ENCODE peak calls at places on chromosome 9, in five cellular contexts. O is A673; J is endodermal cell; P is aorta; K is CD4-positive, alpha-beta memory T cell. V is an unnamed sample.

GRCh38 chr9:38278457-38278856 is 114.0 kb upstream of the ALDH1B1 start:
- DNase-seq in O (no peak), J (no peak), P (no peak), K (no peak), V (no peak)

GRCh38 chr9:105138306-105138801 is 106.1 kb upstream of the SLC44A1 start:
- DNase-seq in O (no peak), J (peak; percentile 87), P (peak; percentile 58), K (no peak), V (no peak)

GRCh38 chr9:129121483-129121882 is 10.3 kb downstream of the PTPA start:
- DNase-seq in O (peak; percentile 40), J (no peak), P (no peak), K (no peak), V (no peak)

GRCh38 chr9:137231313-137232039 is 775 bp downstream of the SLC34A3 start:
- DNase-seq in O (no peak), J (no peak), P (no peak), K (no peak), V (no peak)

GRCh38 chr9:126532019-126532462 is 81.7 kb upstream of the LMX1B start:
- DNase-seq in O (no peak), J (no peak), P (no peak), K (no peak), V (no peak)

GRCh38 chr9:89342948-89343347 is 24.6 kb downstream of the SECISBP2 start:
- DNase-seq in O (no peak), J (no peak), P (no peak), K (no peak), V (no peak)

GRCh38 chr9:129403743-129404620 is 216.9 kb downstream of the C9orf50 start:
- DNase-seq in O (no peak), J (no peak), P (peak; percentile 42), K (no peak), V (no peak)

GRCh38 chr9:20636883-20637440 is 14.7 kb upstream of the MLLT3 start:
- DNase-seq in O (peak; percentile 92), J (peak; percentile 62), P (no peak), K (no peak), V (no peak)

GRCh38 chr9:90915693-90916092 is 114.1 kb downstream of the SYK start:
- DNase-seq in O (peak; percentile 41), J (peak; percentile 84), P (no peak), K (no peak), V (no peak)

GRCh38 chr9:137029058-137029922 is 1.3 kb upstream of the ABCA2 start:
- DNase-seq in O (peak; percentile 56), J (peak; percentile 96), P (peak; percentile 89), K (peak; percentile 58), V (peak; percentile 68)

GRCh38 chr9:77793909-77794308 is 145.8 kb upstream of the GNA14 start:
- DNase-seq in O (peak; percentile 74), J (no peak), P (no peak), K (no peak), V (no peak)

GRCh38 chr9:16515879-16516289 is 354.6 kb downstream of the BNC2 start:
- DNase-seq in O (peak; percentile 1), J (peak; percentile 85), P (no peak), K (no peak), V (no peak)

GRCh38 chr9:96596601-96597111 is 23.0 kb downstream of the CDC14B start:
- DNase-seq in O (no peak), J (no peak), P (no peak), K (no peak), V (no peak)

GRCh38 chr9:98132806-98133631 is 14.0 kb upstream of the TRIM14 start:
- DNase-seq in O (peak; percentile 72), J (peak; percentile 45), P (no peak), K (no peak), V (no peak)

GRCh38 chr9:110538169-110538568 is 41.4 kb downstream of the SVEP1 start:
- DNase-seq in O (no peak), J (no peak), P (no peak), K (no peak), V (no peak)
- H3K9me3 ChIP-seq in O (no peaks in the 10 kb centered on the region), J (no peaks in the 10 kb centered on the region), P (no peaks in the 10 kb centered on the region), K (no peaks in the 10 kb centered on the region), V (no peaks in the 10 kb centered on the region)

GRCh38 chr9:10612649-10613398 is at the start of gene PTPRD:
- DNase-seq in O (peak; percentile 67), J (peak; percentile 89), P (no peak), K (no peak), V (no peak)
- H3K4me3 ChIP-seq in O (peak within 1 kb of the TSS; percentile 54), J (peak within 1 kb of the TSS; percentile 83), P (peak within 1 kb of the TSS; percentile 56), K (no peak within 1 kb of the TSS), V (peak within 1 kb of the TSS; percentile 36)

GRCh38 chr9:135840539-135840938 is 66.8 kb downstream of the CAMSAP1 start:
- DNase-seq in O (no peak), J (no peak), P (no peak), K (no peak), V (no peak)

GRCh38 chr9:135835131-135835530 is 72.2 kb downstream of the CAMSAP1 start:
- DNase-seq in O (no peak), J (no peak), P (no peak), K (no peak), V (no peak)

GRCh38 chr9:135839516-135839915 is 67.8 kb downstream of the CAMSAP1 start:
- DNase-seq in O (no peak), J (no peak), P (no peak), K (no peak), V (no peak)

DNA sequence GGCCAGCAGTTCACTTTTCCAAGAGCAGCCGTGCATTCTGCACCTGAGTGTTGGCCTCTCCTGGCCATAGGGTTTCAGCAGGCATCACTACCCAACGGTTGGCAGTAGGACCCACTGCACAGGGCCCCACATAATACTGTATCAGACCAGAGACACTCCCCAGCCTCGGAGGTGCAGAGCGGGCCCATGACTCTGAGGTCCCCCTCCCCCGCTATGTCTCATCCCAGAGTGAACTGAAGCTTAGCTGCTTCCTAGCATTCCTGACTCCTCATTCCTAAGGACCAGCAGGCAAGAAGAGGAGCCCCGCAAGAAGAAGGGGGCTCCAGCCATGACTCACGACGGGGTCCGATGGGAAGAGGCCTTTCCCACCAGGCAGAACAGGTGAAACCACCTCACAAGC is 67.2 kb downstream of the CAMSAP1 start:
- DNase-seq in O (no peak), J (no peak), P (no peak), K (no peak), V (no peak)
- H3K27ac ChIP-seq in O (no peak overlapping the region), J (no peak overlapping the region), P (no peak overlapping the region), K (no peak overlapping the region), V (no peak overlapping the region)

DNA sequence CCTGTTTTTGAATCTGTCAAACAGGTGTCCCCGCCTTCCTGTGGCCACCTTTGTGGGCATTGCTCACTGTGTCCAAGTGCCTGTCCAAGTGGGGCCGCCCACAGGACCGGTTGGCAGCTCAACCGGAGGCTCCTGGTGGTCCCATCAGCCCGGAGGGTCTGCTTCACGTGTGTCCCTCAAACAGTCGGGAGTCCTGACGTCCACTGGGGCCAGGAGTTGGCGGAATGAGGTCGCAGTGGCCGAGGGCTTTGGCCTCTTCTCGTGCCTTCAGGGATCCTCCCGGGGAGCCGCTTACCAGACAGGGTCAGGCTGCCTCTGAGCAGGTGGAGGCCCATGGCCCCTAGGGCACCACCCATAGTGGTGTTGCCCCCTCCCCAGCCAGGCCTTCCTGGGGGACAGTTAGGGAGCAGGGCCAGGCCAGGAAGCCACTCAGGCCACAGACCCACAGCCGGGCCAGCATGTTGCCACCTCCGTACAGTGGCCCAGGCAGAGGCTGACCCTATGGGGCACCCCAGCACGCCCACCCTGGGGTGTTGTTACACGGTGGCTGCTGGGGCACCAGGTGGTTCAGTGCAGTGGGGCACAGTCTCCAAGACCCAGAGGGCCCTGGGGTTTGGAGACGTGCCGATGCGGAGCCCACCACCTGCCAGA is 69.5 kb downstream of the KCNT1 start:
- DNase-seq in O (no peak), J (no peak), P (no peak), K (no peak), V (no peak)
- H3K9me3 ChIP-seq in O (no peaks in the 10 kb centered on the region), J (no peaks in the 10 kb centered on the region), P (no peaks in the 10 kb centered on the region), K (no peaks in the 10 kb centered on the region), V (no peaks in the 10 kb centered on the region)

DNA sequence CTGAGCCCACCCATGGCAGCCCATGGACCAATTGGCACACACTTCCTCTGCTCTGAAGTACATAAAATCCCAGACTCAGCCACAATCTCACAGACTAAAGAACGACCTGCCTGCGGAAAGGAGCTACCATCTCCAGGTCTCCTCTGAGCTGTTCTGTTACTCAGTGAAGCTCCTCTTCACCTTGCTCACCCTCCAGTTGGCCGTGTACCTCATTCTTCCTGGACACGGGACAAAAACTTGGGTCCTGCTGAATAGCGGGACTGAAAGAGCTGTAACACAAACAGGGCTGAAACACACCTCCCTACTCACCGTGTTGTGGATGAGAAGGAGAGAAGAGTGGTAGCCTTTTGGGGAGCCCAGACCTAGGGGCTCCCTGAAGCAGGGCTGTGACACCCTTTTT is 128.7 kb downstream of the GAS1 start:
- DNase-seq in O (no peak), J (no peak), P (no peak), K (no peak), V (no peak)
- H3K4me3 ChIP-seq in O (no peak overlapping the region), J (no peak overlapping the region), P (no peak overlapping the region), K (no peak overlapping the region), V (no peak overlapping the region)

V was measured in tibial artery.